ENCODE peak calls at places on chromosomes 1 and 21, in four cellular contexts. One of them, this sample, is unnamed. For H3K4me1 and H3K9me3, the result is how much of the 10 kb centered on the place peaks cover.

GRCh38 chr21:26140185-26140584 is 30.4 kb downstream of the APP start:
- DNase-seq in Caco-2: no peak
- DNase-seq in endothelial cell of umbilical vein: peak
- DNase-seq in GM23248: peak
- DNase-seq in this sample: no peak

GRCh38 chr1:119674835-119675289 is 26.8 kb upstream of the ZNF697 start:
- DNase-seq in endothelial cell of umbilical vein: peak
- DNase-seq in Caco-2: no peak
- DNase-seq in GM23248: peak
- DNase-seq in this sample: no peak

GRCh38 chr1:111739984-111740765 is 980 bp upstream of the INKA2 start:
- DNase-seq in endothelial cell of umbilical vein: peak
- DNase-seq in Caco-2: peak
- DNase-seq in GM23248: peak
- DNase-seq in this sample: no peak

GRCh38 chr1:210674151-210674550 is 345.4 kb downstream of the HHAT start:
- DNase-seq in GM23248: no peak
- DNase-seq in endothelial cell of umbilical vein: no peak
- DNase-seq in Caco-2: no peak
- DNase-seq in this sample: no peak

GRCh38 chr1:109914587-109915240 is 4.1 kb downstream of the CSF1 start:
- DNase-seq in GM23248: peak
- DNase-seq in endothelial cell of umbilical vein: no peak
- DNase-seq in Caco-2: no peak
- DNase-seq in this sample: no peak

GRCh38 chr21:33396966-33397365 is 6.2 kb upstream of the IFNGR2 start:
- DNase-seq in Caco-2: no peak
- DNase-seq in GM23248: peak
- DNase-seq in endothelial cell of umbilical vein: no peak
- DNase-seq in this sample: no peak

GRCh38 chr1:75123756-75124155 is 10.4 kb upstream of the LHX8 start:
- DNase-seq in GM23248: no peak
- DNase-seq in endothelial cell of umbilical vein: no peak
- DNase-seq in Caco-2: no peak
- DNase-seq in this sample: no peak

GRCh38 chr1:116766616-116767469 is 12.6 kb downstream of the CD2 start:
- DNase-seq in Caco-2: no peak
- DNase-seq in GM23248: peak
- DNase-seq in endothelial cell of umbilical vein: no peak
- DNase-seq in this sample: no peak

GRCh38 chr21:26587621-26588260 is 14.7 kb upstream of the CYYR1 start:
- DNase-seq in endothelial cell of umbilical vein: peak
- DNase-seq in GM23248: peak
- DNase-seq in Caco-2: no peak
- DNase-seq in this sample: no peak

GRCh38 chr1:228154685-228155571 is 5.2 kb downstream of the GJC2 start:
- DNase-seq in endothelial cell of umbilical vein: no peak
- DNase-seq in GM23248: no peak
- DNase-seq in Caco-2: no peak
- DNase-seq in this sample: no peak

GRCh38 chr1:91673603-91674002 is 173.0 kb downstream of the CDC7 start:
- DNase-seq in endothelial cell of umbilical vein: no peak
- DNase-seq in Caco-2: no peak
- DNase-seq in GM23248: no peak
- DNase-seq in this sample: no peak

GRCh38 chr1:184624626-184625025 is 130.0 kb downstream of the EDEM3 start:
- DNase-seq in GM23248: peak
- DNase-seq in endothelial cell of umbilical vein: no peak
- DNase-seq in Caco-2: no peak
- DNase-seq in this sample: no peak

GRCh38 chr1:204989266-204990058 is 53.5 kb upstream of the CNTN2 start:
- DNase-seq in Caco-2: peak
- DNase-seq in endothelial cell of umbilical vein: peak
- DNase-seq in GM23248: peak
- DNase-seq in this sample: peak

GRCh38 chr1:69122373-69122772 is 445.3 kb upstream of the LRRC7 start:
- DNase-seq in Caco-2: no peak
- DNase-seq in endothelial cell of umbilical vein: no peak
- DNase-seq in GM23248: no peak
- DNase-seq in this sample: no peak

GRCh38 chr1:86061660-86062059 is 94.9 kb downstream of the COL24A1 start:
- DNase-seq in endothelial cell of umbilical vein: peak
- DNase-seq in GM23248: no peak
- DNase-seq in Caco-2: no peak
- DNase-seq in this sample: no peak

GRCh38 chr1:33902486-33903209 is 38.8 kb downstream of the HMGB4 start:
- DNase-seq in Caco-2: no peak
- DNase-seq in endothelial cell of umbilical vein: no peak
- DNase-seq in GM23248: peak
- DNase-seq in this sample: no peak

GRCh38 chr1:238334170-238334569 is 443.4 kb upstream of the ZP4 start:
- DNase-seq in endothelial cell of umbilical vein: no peak
- DNase-seq in Caco-2: no peak
- DNase-seq in GM23248: no peak
- DNase-seq in this sample: no peak

GRCh38 chr1:229843627-229844238 is 217.7 kb downstream of the URB2 start:
- DNase-seq in endothelial cell of umbilical vein: no peak
- DNase-seq in GM23248: peak
- DNase-seq in Caco-2: peak
- DNase-seq in this sample: no peak

GRCh38 chr1:17595602-17595925 is 56.1 kb downstream of the ARHGEF10L start:
- DNase-seq in GM23248: no peak
- DNase-seq in endothelial cell of umbilical vein: no peak
- DNase-seq in Caco-2: no peak
- DNase-seq in this sample: no peak

GRCh38 chr1:59223943-59224639 is 72.8 kb upstream of the FGGY start:
- DNase-seq in Caco-2: peak
- DNase-seq in endothelial cell of umbilical vein: no peak
- DNase-seq in GM23248: no peak
- DNase-seq in this sample: no peak

GRCh38 chr1:22971161-22972062 is 1.3 kb downstream of the LACTBL1 start:
- DNase-seq in Caco-2: no peak
- DNase-seq in endothelial cell of umbilical vein: no peak
- DNase-seq in GM23248: peak
- DNase-seq in this sample: no peak

GRCh38 chr1:147080013-147080661 is 92.1 kb downstream of the PRKAB2 start:
- DNase-seq in GM23248: peak
- DNase-seq in Caco-2: no peak
- DNase-seq in endothelial cell of umbilical vein: no peak
- DNase-seq in this sample: no peak

GRCh38 chr1:239858058-239858457 is 233.6 kb upstream of the FMN2 start:
- DNase-seq in endothelial cell of umbilical vein: no peak
- DNase-seq in Caco-2: no peak
- DNase-seq in GM23248: no peak
- DNase-seq in this sample: no peak

GRCh38 chr1:197776348-197777082 is 1.2 kb upstream of the DENND1B start:
- DNase-seq in Caco-2: no peak
- DNase-seq in endothelial cell of umbilical vein: peak
- DNase-seq in GM23248: peak
- DNase-seq in this sample: no peak

GRCh38 chr1:1319646-1319941 is 4.9 kb downstream of the INTS11 start:
- DNase-seq in endothelial cell of umbilical vein: no peak
- DNase-seq in GM23248: no peak
- DNase-seq in Caco-2: no peak
- DNase-seq in this sample: no peak

DNA sequence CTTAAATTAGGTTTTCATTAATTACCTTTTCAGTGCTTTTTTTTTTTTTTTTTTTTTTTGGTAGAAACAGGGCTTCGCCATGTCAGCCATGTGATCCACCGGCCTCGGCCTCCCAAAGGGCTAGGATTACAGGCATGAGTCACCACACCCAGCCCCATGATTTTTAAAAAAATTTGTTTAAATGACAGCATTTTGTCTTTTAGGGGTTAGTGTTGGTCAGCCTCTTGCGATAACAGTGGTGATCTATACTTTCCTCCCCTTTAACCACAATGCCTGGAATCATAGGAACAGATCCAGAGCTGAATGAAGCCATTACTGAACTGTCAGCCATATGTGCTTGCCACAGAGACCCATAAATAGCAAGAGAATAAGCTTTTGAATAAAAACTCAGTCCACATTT is 73.9 kb downstream of the CACHD1 start:
- DNase-seq in GM23248: no peak
- DNase-seq in Caco-2: no peak
- DNase-seq in endothelial cell of umbilical vein: no peak
- DNase-seq in this sample: no peak
- H3K4me1 ChIP-seq in GM23248: under half
- H3K4me1 ChIP-seq in Caco-2: under half
- H3K4me1 ChIP-seq in endothelial cell of umbilical vein: under half
- H3K4me1 ChIP-seq in this sample: under half

DNA sequence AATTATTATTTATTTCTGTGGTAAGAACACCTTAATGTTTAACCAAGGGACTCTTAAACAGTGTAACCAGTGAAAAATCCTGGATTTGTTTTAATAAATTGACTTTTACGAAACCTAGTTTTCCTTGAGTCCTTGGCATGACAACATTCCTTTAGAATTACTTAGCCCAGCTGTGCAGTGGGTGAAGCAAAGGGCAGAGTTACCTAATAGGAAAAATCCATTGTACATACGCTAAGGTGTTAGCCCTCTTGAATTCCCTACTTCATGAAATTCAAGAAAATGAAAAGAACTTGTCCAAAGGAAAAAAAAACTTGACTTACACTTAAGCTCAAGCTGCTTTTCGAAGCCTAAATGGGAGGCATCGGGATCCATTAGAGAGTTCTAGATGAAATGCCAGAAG is 852.0 kb upstream of the ADAMTS5 start:
- DNase-seq in GM23248: peak
- DNase-seq in Caco-2: no peak
- DNase-seq in endothelial cell of umbilical vein: no peak
- DNase-seq in this sample: no peak
- H3K9me3 ChIP-seq in GM23248: under half
- H3K9me3 ChIP-seq in Caco-2: under half
- H3K9me3 ChIP-seq in endothelial cell of umbilical vein: under half
- H3K9me3 ChIP-seq in this sample: under half

GRCh38 chr1:15960808-15961207 is 15.1 kb downstream of the ZBTB17 start:
- DNase-seq in Caco-2: no peak
- DNase-seq in GM23248: no peak
- DNase-seq in endothelial cell of umbilical vein: no peak
- DNase-seq in this sample: no peak
- H3K4me1 ChIP-seq in Caco-2: under half
- H3K4me1 ChIP-seq in GM23248: under half
- H3K4me1 ChIP-seq in endothelial cell of umbilical vein: under half
- H3K4me1 ChIP-seq in this sample: under half

DNA sequence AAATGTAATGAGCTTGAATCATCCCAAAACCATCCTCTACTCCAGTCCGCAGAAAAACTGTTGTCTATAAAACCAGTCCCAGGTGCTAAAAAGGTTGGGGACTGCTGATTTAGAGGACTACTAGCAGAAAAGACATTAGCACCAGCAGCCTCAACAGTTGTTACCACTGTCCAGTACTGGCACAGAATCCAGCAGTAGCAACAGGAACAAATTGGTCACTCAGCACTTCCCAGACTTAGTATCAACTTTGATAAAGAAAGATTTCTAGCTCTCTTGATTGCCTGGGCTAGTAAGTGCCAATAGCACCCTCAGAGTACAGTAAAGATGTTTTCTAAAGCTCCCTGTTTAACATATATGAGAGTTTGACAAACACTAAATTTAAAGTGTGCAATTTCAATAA is 127.9 kb downstream of the FAF1 start:
- DNase-seq in Caco-2: no peak
- DNase-seq in endothelial cell of umbilical vein: no peak
- DNase-seq in GM23248: no peak
- DNase-seq in this sample: no peak
- H3K9me3 ChIP-seq in Caco-2: under half
- H3K9me3 ChIP-seq in endothelial cell of umbilical vein: under half
- H3K9me3 ChIP-seq in GM23248: under half
- H3K9me3 ChIP-seq in this sample: under half

GRCh38 chr1:234923626-234924025 is 205.0 kb downstream of the TOMM20 start:
- DNase-seq in GM23248: no peak
- DNase-seq in Caco-2: no peak
- DNase-seq in endothelial cell of umbilical vein: no peak
- DNase-seq in this sample: no peak

GRCh38 chr1:234921266-234922062 is 207.2 kb downstream of the TOMM20 start:
- DNase-seq in endothelial cell of umbilical vein: peak
- DNase-seq in Caco-2: no peak
- DNase-seq in GM23248: peak
- DNase-seq in this sample: no peak

GRCh38 chr1:234920843-234921140 is 207.8 kb downstream of the TOMM20 start:
- DNase-seq in endothelial cell of umbilical vein: no peak
- DNase-seq in GM23248: no peak
- DNase-seq in Caco-2: no peak
- DNase-seq in this sample: no peak

GRCh38 chr1:234924450-234925355 is 203.9 kb downstream of the TOMM20 start:
- DNase-seq in Caco-2: no peak
- DNase-seq in endothelial cell of umbilical vein: peak
- DNase-seq in GM23248: peak
- DNase-seq in this sample: no peak

DNA sequence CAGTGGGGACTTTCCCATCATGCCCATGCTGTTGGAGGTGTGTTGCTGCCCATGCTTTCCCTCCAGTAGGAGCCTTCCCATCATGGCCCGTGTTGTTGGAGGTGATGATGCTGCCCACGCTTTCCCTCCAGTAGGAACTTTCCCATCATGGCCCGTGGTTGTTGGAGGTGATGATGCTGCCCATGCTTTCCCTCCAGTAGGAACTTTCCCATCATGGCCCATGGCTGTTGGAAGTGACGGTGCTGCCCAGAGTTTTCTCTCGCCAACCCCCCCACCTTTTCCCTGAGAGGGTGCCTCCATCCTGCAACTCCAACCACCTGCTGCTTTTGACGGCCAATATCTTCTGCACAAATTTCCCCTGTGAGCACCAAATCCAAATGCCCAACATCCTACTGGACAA is 205.7 kb downstream of the TOMM20 start:
- DNase-seq in endothelial cell of umbilical vein: no peak
- DNase-seq in Caco-2: no peak
- DNase-seq in GM23248: no peak
- DNase-seq in this sample: no peak
- H3K4me1 ChIP-seq in endothelial cell of umbilical vein: half or more
- H3K4me1 ChIP-seq in Caco-2: under half
- H3K4me1 ChIP-seq in GM23248: under half
- H3K4me1 ChIP-seq in this sample: under half

GRCh38 chr1:246978785-246979184 is 29.1 kb downstream of the ZNF695 start:
- DNase-seq in Caco-2: no peak
- DNase-seq in endothelial cell of umbilical vein: no peak
- DNase-seq in GM23248: no peak
- DNase-seq in this sample: no peak
- H3K9me3 ChIP-seq in Caco-2: under half
- H3K9me3 ChIP-seq in endothelial cell of umbilical vein: under half
- H3K9me3 ChIP-seq in GM23248: under half
- H3K9me3 ChIP-seq in this sample: under half

GRCh38 chr1:182280521-182280920 is 111.1 kb downstream of the GLUL start:
- DNase-seq in endothelial cell of umbilical vein: no peak
- DNase-seq in Caco-2: no peak
- DNase-seq in GM23248: no peak
- DNase-seq in this sample: no peak
- H3K4me1 ChIP-seq in endothelial cell of umbilical vein: under half
- H3K4me1 ChIP-seq in Caco-2: under half
- H3K4me1 ChIP-seq in GM23248: under half
- H3K4me1 ChIP-seq in this sample: under half

GRCh38 chr1:152501704-152502103 is 8.9 kb upstream of the LCE5A start:
- DNase-seq in endothelial cell of umbilical vein: no peak
- DNase-seq in Caco-2: peak
- DNase-seq in GM23248: peak
- DNase-seq in this sample: no peak
- H3K9me3 ChIP-seq in endothelial cell of umbilical vein: under half
- H3K9me3 ChIP-seq in Caco-2: under half
- H3K9me3 ChIP-seq in GM23248: under half
- H3K9me3 ChIP-seq in this sample: under half